ENCODE peak calls at places on chromosomes 13 and 19, in ten cellular contexts. H, W, R, K, G, D, F, A, E and P are unnamed samples.

GRCh38 chr13:33110713-33111413 is 94.6 kb downstream of the KL start:
- DNase-seq in H (no peak), W (no peak), R (peak; percentile 40), K (peak; percentile 87), G (no peak), D (no peak), F (no peak), A (peak; percentile 56), E (no peak), P (no peak)

GRCh38 chr19:50952890-50953289 is at the start of gene KLK5:
- DNase-seq in H (no peak), W (no peak), R (no peak), K (no peak), G (no peak), D (no peak), F (peak; percentile 58), A (no peak), E (no peak), P (no peak)

GRCh38 chr19:47422417-47423163 is 3.3 kb upstream of the MEIS3 start:
- DNase-seq in H (no peak), W (no peak), R (no peak), K (no peak), G (no peak), D (no peak), F (no peak), A (no peak), E (no peak), P (no peak)

GRCh38 chr13:45178349-45179142 is 22.3 kb downstream of the KCTD4 start:
- DNase-seq in H (no peak), W (no peak), R (no peak), K (peak; percentile 11), G (no peak), D (no peak), F (no peak), A (peak; percentile 93), E (no peak), P (no peak)

GRCh38 chr19:41584260-41584810 is 8.4 kb downstream of the CEACAM21 start:
- DNase-seq in H (no peak), W (no peak), R (no peak), K (no peak), G (no peak), D (no peak), F (no peak), A (no peak), E (no peak), P (no peak)

GRCh38 chr19:40191836-40192646 is 815 bp downstream of the MAP3K10 start:
- DNase-seq in H (no peak), W (peak; percentile 48), R (no peak), K (peak; percentile 20), G (no peak), D (peak; percentile 45), F (peak; percentile 12), A (peak; percentile 19), E (peak; percentile 85), P (peak; percentile 22)

GRCh38 chr13:64810701-64811258 is 2419.4 kb downstream of the PCDH9 start:
- DNase-seq in H (no peak), W (no peak), R (no peak), K (no peak), G (no peak), D (no peak), F (no peak), A (peak; percentile 29), E (no peak), P (no peak)

GRCh38 chr13:66887088-66887487 is 343.0 kb downstream of the PCDH9 start:
- DNase-seq in H (no peak), W (no peak), R (no peak), K (peak; percentile 0), G (no peak), D (no peak), F (no peak), A (peak; percentile 57), E (no peak), P (no peak)

GRCh38 chr13:46361535-46361934 is 25.5 kb downstream of the RUBCNL start:
- DNase-seq in H (no peak), W (no peak), R (no peak), K (no peak), G (no peak), D (no peak), F (no peak), A (no peak), E (no peak), P (no peak)

GRCh38 chr19:48991823-48992570 is 1.1 kb downstream of the GYS1 start:
- DNase-seq in H (no peak), W (no peak), R (peak; percentile 71), K (peak; percentile 83), G (no peak), D (no peak), F (peak; percentile 82), A (peak; percentile 83), E (no peak), P (no peak)

GRCh38 chr19:32594021-32594420 is 13.0 kb downstream of the PDCD5 start:
- DNase-seq in H (no peak), W (no peak), R (no peak), K (no peak), G (no peak), D (no peak), F (no peak), A (no peak), E (no peak), P (no peak)

DNA sequence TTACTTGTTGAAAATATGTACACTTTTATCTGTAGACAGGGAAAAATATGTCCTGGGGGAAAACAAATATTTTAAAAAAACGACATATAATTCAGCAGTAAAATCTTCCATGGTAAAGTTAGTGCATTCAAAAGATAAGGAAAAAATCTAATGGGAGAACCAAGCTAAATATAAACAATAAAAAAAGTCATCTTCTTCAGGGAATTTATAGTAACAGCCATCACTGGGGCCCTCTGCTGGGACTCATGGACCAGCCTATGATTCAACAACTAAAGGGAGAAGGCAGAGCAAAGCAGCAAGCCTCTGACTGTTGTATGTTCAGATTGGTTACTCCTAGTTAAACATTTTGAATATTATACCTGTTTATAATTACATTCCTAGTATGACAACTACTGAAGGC is 93.0 kb downstream of the ITGBL1 start:
- DNase-seq in H (no peak), W (no peak), R (no peak), K (no peak), G (no peak), D (no peak), F (no peak), A (peak; percentile 61), E (no peak), P (no peak)
- TF ChIP-seq CTCF in H (no peak), W (no peak), R (no peak), K (peak; percentile 24), G (no peak), D (no peak), F (no peak), A (peak; percentile 44), E (no peak), P (no peak)

GRCh38 chr19:12736854-12737665 is at the start of gene GET3:
- DNase-seq in H (peak; percentile 88), W (peak; percentile 75), R (peak; percentile 93), K (peak; percentile 100), G (peak; percentile 72), D (peak; percentile 83), F (peak; percentile 99), A (peak; percentile 100), E (peak; percentile 89), P (peak; percentile 66)

GRCh38 chr19:12731337-12731736 is 3.1 kb downstream of the TRIR start:
- DNase-seq in H (no peak), W (no peak), R (no peak), K (no peak), G (no peak), D (no peak), F (no peak), A (no peak), E (no peak), P (no peak)

GRCh38 chr19:12730054-12730453 is 4.4 kb downstream of the TRIR start:
- DNase-seq in H (no peak), W (no peak), R (no peak), K (no peak), G (no peak), D (no peak), F (no peak), A (no peak), E (no peak), P (no peak)

GRCh38 chr19:12733907-12734214 is 623 bp downstream of the TRIR start:
- DNase-seq in H (no peak), W (no peak), R (no peak), K (no peak), G (no peak), D (no peak), F (no peak), A (no peak), E (no peak), P (no peak)

GRCh38 chr19:12733369-12733896 is 1.1 kb downstream of the TRIR start:
- DNase-seq in H (no peak), W (no peak), R (no peak), K (peak; percentile 51), G (no peak), D (no peak), F (peak; percentile 68), A (peak; percentile 45), E (no peak), P (no peak)
- TF ChIP-seq CTCF in H (peak; percentile 40), W (peak; percentile 28), R (no peak), K (peak; percentile 37), G (no peak), D (peak; percentile 12), F (no peak), A (peak; percentile 49), E (peak; percentile 10), P (no peak)

GRCh38 chr19:15463865-15464371 is 426 bp downstream of the RASAL3 start:
- DNase-seq in H (no peak), W (no peak), R (no peak), K (no peak), G (no peak), D (no peak), F (no peak), A (no peak), E (peak; percentile 91), P (peak; percentile 52)
- TF ChIP-seq CTCF in H (no peak), W (no peak), R (no peak), K (no peak), G (no peak), D (no peak), F (no peak), A (no peak), E (no peak), P (no peak)

DNA sequence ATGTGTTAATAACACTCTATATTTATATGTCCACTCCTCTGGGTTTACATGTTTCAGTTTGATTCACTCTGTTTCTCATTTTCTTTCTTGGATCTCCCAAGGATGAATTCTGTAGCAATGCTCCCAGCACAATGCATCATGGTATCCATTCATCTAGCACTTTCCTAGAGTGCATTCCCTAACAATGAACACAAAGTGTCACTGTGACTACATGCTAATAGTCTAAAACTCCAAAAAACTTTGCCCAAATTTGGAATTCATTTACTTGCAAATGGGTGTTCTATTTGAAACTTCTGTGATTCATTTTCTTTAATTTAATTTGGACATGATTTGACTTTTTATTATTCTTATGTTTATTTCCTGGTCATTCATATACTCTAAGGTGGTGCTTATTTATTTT is 286.3 kb downstream of the POU4F1 start:
- DNase-seq in H (no peak), W (no peak), R (no peak), K (no peak), G (no peak), D (no peak), F (peak; percentile 17), A (no peak), E (no peak), P (no peak)
- TF ChIP-seq CTCF in H (peak; percentile 68), W (peak; percentile 52), R (no peak), K (no peak), G (no peak), D (no peak), F (peak; percentile 23), A (no peak), E (no peak), P (no peak)

GRCh38 chr13:87893186-87893585 is 222.0 kb downstream of the SLITRK5 start:
- DNase-seq in H (no peak), W (no peak), R (no peak), K (no peak), G (no peak), D (no peak), F (no peak), A (no peak), E (no peak), P (no peak)
- TF ChIP-seq CTCF in H (no peak), W (no peak), R (no peak), K (no peak), G (no peak), D (no peak), F (no peak), A (no peak), E (no peak), P (no peak)